ENCODE peak calls at places on chromosomes 4 and X, in seven cellular contexts. P is ovary, C is astrocyte, Q is PC-3, D is cardiac muscle cell, B is body of pancreas, X is heart right ventricle. M is an unnamed sample. For H3K36me3 and H3K9me3, the result is how much of the 10 kb centered on the place peaks cover.

GRCh38 chr4:127251423-127251822 is 381.3 kb upstream of the INTU start:
- DNase-seq in P (no peak), C (peak), Q (peak), D (no peak), B (no peak), X (no peak), M (no peak)

GRCh38 chrX:57822398-57822797 is 87.9 kb downstream of the ZXDA start:
- DNase-seq in P (no peak), C (no peak), Q (no peak), D (no peak), B (no peak), X (no peak), M (no peak)

GRCh38 chrX:151722241-151722846 is 6.5 kb downstream of the FATE1 start:
- DNase-seq in P (peak), C (no peak), Q (no peak), D (peak), B (peak), X (peak), M (peak)

GRCh38 chrX:52923781-52924241 is 26.7 kb downstream of the FAM156B start:
- DNase-seq in P (no peak), C (peak), Q (peak), D (peak), B (peak), X (no peak), M (peak)

GRCh38 chr4:6180841-6181631 is 19.3 kb downstream of the JAKMIP1 start:
- DNase-seq in P (no peak), C (no peak), Q (no peak), D (no peak), B (no peak), X (no peak), M (no peak)

GRCh38 chr4:115918149-115918548 is 804.7 kb upstream of the NDST4 start:
- DNase-seq in P (no peak), C (no peak), Q (no peak), D (no peak), B (no peak), X (no peak), M (no peak)

GRCh38 chr4:129350800-129351199 is 254.8 kb downstream of the C4orf33 start:
- DNase-seq in P (no peak), C (no peak), Q (peak), D (no peak), B (no peak), X (no peak), M (no peak)

GRCh38 chr4:147740176-147740575 is 8.3 kb downstream of the ARHGAP10 start:
- DNase-seq in P (no peak), C (peak), Q (no peak), D (no peak), B (no peak), X (no peak), M (no peak)

GRCh38 chr4:101475246-101475645 is 127.9 kb upstream of the PPP3CA start:
- DNase-seq in P (no peak), C (no peak), Q (no peak), D (no peak), B (no peak), X (no peak), M (no peak)

GRCh38 chrX:149495573-149496071 is 9.5 kb downstream of the IDS start:
- DNase-seq in P (no peak), C (peak), Q (peak), D (no peak), B (no peak), X (no peak), M (peak)

GRCh38 chr4:47643845-47644244 is 158.8 kb downstream of the ATP10D start:
- DNase-seq in P (no peak), C (no peak), Q (no peak), D (no peak), B (no peak), X (no peak), M (no peak)

GRCh38 chr4:156779046-156779445 is 192.6 kb downstream of the PDGFC start:
- DNase-seq in P (no peak), C (peak), Q (peak), D (no peak), B (no peak), X (no peak), M (no peak)

GRCh38 chr4:6463311-6464289 is 8.8 kb downstream of the PPP2R2C start:
- DNase-seq in P (no peak), C (no peak), Q (no peak), D (no peak), B (no peak), X (no peak), M (peak)

GRCh38 chr4:151866266-151866918 is 105.6 kb upstream of the GATB start:
- DNase-seq in P (no peak), C (peak), Q (no peak), D (no peak), B (no peak), X (no peak), M (no peak)

GRCh38 chr4:173013232-173013932 is 155.2 kb upstream of the GALNT7 start:
- DNase-seq in P (peak), C (no peak), Q (peak), D (peak), B (peak), X (no peak), M (peak)

GRCh38 chrX:109952050-109952449 is 50.9 kb upstream of the TMEM164 start:
- DNase-seq in P (no peak), C (peak), Q (peak), D (no peak), B (no peak), X (no peak), M (no peak)

GRCh38 chrX:40897768-40898167 is 162.4 kb upstream of the MED14 start:
- DNase-seq in P (no peak), C (no peak), Q (no peak), D (no peak), B (no peak), X (no peak), M (no peak)

DNA sequence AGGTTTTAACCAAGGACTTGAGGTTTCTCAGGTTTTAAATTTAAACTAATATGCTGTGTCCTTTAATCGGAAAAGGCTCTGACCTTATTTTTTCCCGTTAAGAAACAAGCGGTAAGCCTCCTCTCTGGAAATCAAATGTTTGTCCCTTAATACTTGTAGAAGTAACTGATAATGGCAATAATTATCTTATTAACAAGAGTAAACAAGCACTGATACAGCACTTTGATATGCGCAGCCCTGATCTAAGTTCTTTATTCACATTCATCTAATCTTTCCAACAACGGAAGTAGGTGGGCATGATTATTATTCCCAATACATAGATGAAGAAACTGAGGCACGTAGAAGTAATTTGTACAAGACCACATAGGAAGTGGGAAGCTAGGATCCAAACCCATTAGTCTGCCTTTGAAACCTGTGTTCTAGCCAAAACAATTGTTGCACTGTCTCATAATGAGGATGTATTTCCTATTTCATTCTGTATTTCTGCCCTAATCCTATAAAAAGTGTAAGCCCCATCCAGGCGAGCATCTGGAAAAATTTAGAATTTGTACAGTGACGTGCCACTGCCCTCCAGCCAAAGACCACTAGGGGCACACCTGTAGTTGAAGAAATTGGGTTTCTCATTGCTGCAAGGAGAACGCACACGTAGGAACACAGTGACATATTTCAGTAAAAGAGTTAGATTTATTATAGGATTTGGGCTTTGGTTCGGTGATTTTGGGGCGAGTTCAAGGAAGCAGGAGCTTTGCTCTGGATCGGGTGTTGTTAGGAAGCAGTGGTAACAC is 605 bp downstream of the CXorf58 start:
- DNase-seq in P (no peak), C (no peak), Q (no peak), D (peak), B (peak), X (no peak), M (peak)
- TF ChIP-seq CTCF in P (no peak), C (peak), Q (peak), D (peak), B (peak), X (no peak), M (peak)

GRCh38 chr4:3223346-3223745 is 25.6 kb upstream of the MSANTD1 start:
- DNase-seq in P (no peak), C (no peak), Q (no peak), D (no peak), B (peak), X (no peak), M (no peak)
- H3K36me3 ChIP-seq in P (under half), C (under half), Q (under half), D (under half), B (under half), X (under half), M (half or more)

DNA sequence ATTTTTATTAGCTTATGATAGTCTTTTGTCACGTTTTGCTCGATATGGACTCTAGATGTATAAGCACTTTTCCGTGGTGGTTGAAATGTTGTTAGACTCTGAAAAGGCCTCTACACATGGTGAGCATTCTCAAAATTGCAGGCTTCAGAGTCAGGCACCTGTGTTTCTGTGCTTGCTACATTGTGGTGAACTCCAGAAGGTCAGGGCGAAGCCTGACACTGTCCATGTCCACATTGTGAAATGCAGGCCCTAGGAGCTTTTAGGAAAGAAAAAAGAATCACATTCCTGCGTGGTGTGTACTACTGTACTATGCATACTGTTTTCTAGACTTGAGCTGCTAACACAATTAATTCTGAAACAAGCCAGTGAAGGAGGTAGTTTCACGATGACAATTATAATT is 86.3 kb downstream of the HS3ST1 start:
- DNase-seq in P (no peak), C (no peak), Q (no peak), D (peak), B (no peak), X (no peak), M (no peak)
- H3K9me3 ChIP-seq in P (under half), C (under half), Q (under half), D (under half), B (under half), X (under half), M (under half)

GRCh38 chrX:80223922-80224579 is 196.2 kb upstream of the TENT5D start:
- DNase-seq in P (no peak), C (no peak), Q (peak), D (no peak), B (no peak), X (no peak), M (peak)
- TF ChIP-seq CTCF in P (no peak), C (no peak), Q (peak), D (peak), B (no peak), X (no peak), M (peak)

DNA sequence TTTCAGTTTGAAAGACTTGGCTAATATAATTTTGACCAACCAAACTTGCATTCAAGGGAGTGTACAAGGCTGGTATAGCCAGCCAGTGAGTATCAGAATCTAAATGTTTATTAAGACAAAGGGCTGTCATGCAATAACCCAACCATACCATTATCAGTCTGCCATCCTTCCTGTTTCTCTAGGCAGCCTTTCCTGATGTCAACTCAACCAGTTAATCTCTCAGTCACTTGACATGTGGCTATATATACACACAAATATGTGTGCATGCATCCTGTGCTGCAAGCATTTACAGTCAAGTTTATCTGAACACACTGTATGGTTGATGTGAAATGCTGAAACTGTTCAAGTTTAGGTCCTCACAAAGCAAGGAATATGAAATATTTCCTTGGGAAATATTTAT is 17.2 kb downstream of the BTK start:
- DNase-seq in P (no peak), C (no peak), Q (no peak), D (no peak), B (no peak), X (no peak), M (no peak)
- H3K36me3 ChIP-seq in P (under half), C (under half), Q (under half), D (under half), B (under half), X (under half), M (under half)

DNA sequence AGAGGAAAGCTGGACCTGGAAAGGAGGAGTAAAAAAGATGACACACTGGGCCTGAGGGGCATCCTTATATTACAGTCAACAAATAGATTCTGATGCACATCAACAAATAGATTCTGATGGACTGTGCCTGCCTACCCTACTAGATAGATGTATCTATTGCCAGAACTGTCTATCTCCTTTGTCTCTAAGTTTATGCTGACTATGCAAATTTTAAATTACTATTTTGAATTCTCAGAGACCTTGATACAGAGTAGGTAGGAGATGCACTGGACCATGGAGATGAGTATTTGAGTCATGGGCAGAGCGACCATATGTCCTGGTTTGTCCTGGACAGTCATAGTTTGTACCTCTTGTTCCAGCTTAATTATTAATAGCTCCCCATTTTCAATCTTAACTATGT is 247.8 kb upstream of the PPP1R2C start:
- DNase-seq in P (no peak), C (no peak), Q (no peak), D (no peak), B (no peak), X (no peak), M (no peak)
- H3K9me3 ChIP-seq in P (under half), C (under half), Q (under half), D (under half), B (under half), X (under half), M (under half)

DNA sequence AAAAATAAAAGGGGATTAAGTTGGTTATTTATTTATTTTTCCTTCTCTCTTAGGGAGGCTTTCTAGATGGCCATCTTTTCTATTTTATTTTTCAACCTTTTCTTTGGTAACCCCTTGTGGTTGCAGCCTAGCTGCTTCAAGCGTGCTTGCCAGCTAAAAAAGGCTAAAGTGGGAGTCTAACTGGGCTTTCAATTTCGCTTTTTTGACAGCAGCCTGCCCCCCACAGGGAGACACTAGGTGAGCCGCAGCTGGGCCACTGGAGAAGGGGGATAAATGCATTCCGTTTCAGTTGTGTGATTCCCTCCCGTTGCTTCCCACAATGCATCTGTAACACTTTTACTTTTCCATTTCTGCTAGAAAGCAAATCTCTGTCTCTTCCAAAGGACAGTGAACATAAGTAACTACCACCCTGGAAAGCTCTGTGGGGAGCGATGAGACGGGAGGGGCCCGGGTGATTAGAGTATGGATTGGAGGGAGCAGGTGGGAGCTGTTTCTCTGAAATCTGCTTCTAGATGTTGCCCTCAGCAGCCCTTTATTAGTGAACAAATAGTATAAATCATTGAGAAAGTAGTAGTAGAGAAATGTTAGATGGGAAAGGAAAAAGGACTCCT is 86.2 kb upstream of the RAPGEF2 start:
- DNase-seq in P (peak), C (peak), Q (no peak), D (peak), B (peak), X (no peak), M (peak)
- TF ChIP-seq CTCF in P (no peak), C (peak), Q (no peak), D (peak), B (peak), X (no peak), M (peak)

GRCh38 chrX:118631586-118631985 is 95.8 kb upstream of the IL13RA1 start:
- DNase-seq in P (no peak), C (no peak), Q (no peak), D (no peak), B (no peak), X (no peak), M (no peak)
- H3K36me3 ChIP-seq in P (under half), C (under half), Q (under half), D (under half), B (under half), X (under half), M (under half)

DNA sequence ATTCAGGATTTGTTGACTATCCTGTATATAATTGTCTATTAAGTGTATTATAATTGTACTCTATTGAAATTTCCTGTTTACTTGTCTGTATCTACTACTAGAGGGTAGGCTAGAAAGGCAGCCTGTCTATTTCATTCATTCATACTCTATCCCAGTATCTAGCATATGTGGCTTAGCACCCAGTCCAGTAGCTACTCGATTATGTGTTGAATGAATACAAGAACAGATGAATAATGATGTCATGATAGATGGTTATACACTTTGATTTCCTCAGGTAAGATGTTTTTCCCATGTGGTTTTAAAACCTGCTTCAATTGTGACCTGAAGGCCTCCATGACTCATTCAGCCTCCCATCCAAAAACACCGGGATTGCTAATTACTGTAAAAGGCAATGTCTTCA is 68.0 kb downstream of the IL21 start:
- DNase-seq in P (no peak), C (no peak), Q (no peak), D (no peak), B (no peak), X (no peak), M (no peak)
- H3K9me3 ChIP-seq in P (under half), C (under half), Q (under half), D (under half), B (under half), X (under half), M (under half)

M was measured in endodermal cell.